ENCODE peak calls at places on chromosome 22, in eight cellular contexts. L is SK-N-SH, K is K562, E is HepG2, W is GM23338, D is transverse colon, V is HCT116, P is stomach. Q is an unnamed sample.

GRCh38 chr22:44442856-44443595 is 55.0 kb downstream of the RTL6 start:
- DNase-seq in E (no peak), L (no peak), P (no peak), W (no peak), V (no peak), D (no peak), K (no peak), Q (no peak)

GRCh38 chr22:29312218-29313125 is 3.0 kb downstream of the RASL10A start:
- DNase-seq in D (no peak), V (no peak), L (peak; percentile 29), E (no peak), P (no peak), K (no peak), W (no peak), Q (no peak)

GRCh38 chr22:47865626-47866025 is 1103.2 kb downstream of the TBC1D22A start:
- DNase-seq in W (no peak), V (no peak), L (no peak), E (no peak), K (no peak), D (no peak), P (no peak), Q (no peak)

GRCh38 chr22:22462813-22463567 is 45.6 kb downstream of the ZNF280B start:
- DNase-seq in K (peak; percentile 81), L (peak; percentile 14), V (no peak), W (peak; percentile 40), P (no peak), E (peak; percentile 6), D (no peak), Q (no peak)

GRCh38 chr22:39317084-39317755 is 2.2 kb downstream of the RPL3 start:
- DNase-seq in E (no peak), V (no peak), P (no peak), L (no peak), K (no peak), D (peak; percentile 60), W (no peak), Q (peak; percentile 86)

GRCh38 chr22:47801541-47802245 is 1039.2 kb downstream of the TBC1D22A start:
- DNase-seq in L (no peak), K (no peak), P (no peak), D (no peak), V (no peak), E (no peak), W (no peak), Q (peak; percentile 91)

GRCh38 chr22:17943533-17944204 is 80.7 kb downstream of the MICAL3 start:
- DNase-seq in L (no peak), P (no peak), D (no peak), W (no peak), V (no peak), K (no peak), E (no peak), Q (no peak)

GRCh38 chr22:17483670-17484372 is 79.5 kb upstream of the SLC25A18 start:
- DNase-seq in W (no peak), D (no peak), P (no peak), E (no peak), L (no peak), V (no peak), K (no peak), Q (no peak)

GRCh38 chr22:21948824-21949568 is 3.7 kb downstream of the PPM1F start:
- DNase-seq in D (no peak), L (no peak), E (no peak), K (no peak), V (no peak), P (no peak), W (no peak), Q (no peak)

GRCh38 chr22:33126881-33127280 is 68.7 kb upstream of the SYN3 start:
- DNase-seq in V (no peak), P (no peak), E (peak; percentile 39), W (peak; percentile 75), D (no peak), L (peak; percentile 52), K (no peak), Q (no peak)

GRCh38 chr22:17119481-17120202 is 1.5 kb downstream of the TMEM121B start:
- DNase-seq in D (peak; percentile 44), L (peak; percentile 50), V (no peak), P (no peak), E (no peak), W (peak; percentile 80), K (peak; percentile 40), Q (no peak)

GRCh38 chr22:18992543-18993198 is 56.6 kb upstream of the PRODH start:
- DNase-seq in E (no peak), P (no peak), L (no peak), V (no peak), D (no peak), W (no peak), K (no peak), Q (no peak)

GRCh38 chr22:41446639-41447434 is at the start of gene TOB2:
- DNase-seq in E (peak; percentile 86), W (peak; percentile 97), K (peak; percentile 81), V (peak; percentile 93), P (peak; percentile 96), L (peak; percentile 80), D (peak; percentile 97), Q (peak; percentile 96)

GRCh38 chr22:29109853-29110252 is 37.0 kb downstream of the KREMEN1 start:
- DNase-seq in E (no peak), D (no peak), L (no peak), K (no peak), W (no peak), P (no peak), V (no peak), Q (no peak)

GRCh38 chr22:41910599-41911291 is 4.1 kb downstream of the SHISA8 start:
- DNase-seq in L (peak; percentile 67), K (no peak), D (no peak), W (peak; percentile 45), E (no peak), P (peak; percentile 61), V (no peak), Q (no peak)

GRCh38 chr22:33811686-33812085 is 108.6 kb downstream of the LARGE1 start:
- DNase-seq in P (no peak), L (no peak), K (no peak), E (no peak), D (peak; percentile 56), W (peak; percentile 24), V (no peak), Q (peak; percentile 91)

GRCh38 chr22:47768027-47768426 is 1005.6 kb downstream of the TBC1D22A start:
- DNase-seq in V (no peak), L (no peak), W (no peak), D (no peak), K (no peak), P (no peak), E (no peak), Q (no peak)

GRCh38 chr22:38760477-38761201 is 4.8 kb upstream of the SUN2 start:
- DNase-seq in W (no peak), V (no peak), L (no peak), P (no peak), E (peak; percentile 21), K (no peak), D (no peak), Q (no peak)

GRCh38 chr22:33049125-33049729 is 9.0 kb downstream of the SYN3 start:
- DNase-seq in P (peak; percentile 80), K (peak; percentile 66), D (peak; percentile 67), V (peak; percentile 44), E (peak; percentile 62), W (peak; percentile 91), L (peak; percentile 78), Q (no peak)

GRCh38 chr22:29117799-29118477 is 45.1 kb downstream of the KREMEN1 start:
- DNase-seq in E (peak; percentile 54), P (no peak), V (no peak), W (no peak), D (no peak), L (no peak), K (no peak), Q (no peak)

DNA sequence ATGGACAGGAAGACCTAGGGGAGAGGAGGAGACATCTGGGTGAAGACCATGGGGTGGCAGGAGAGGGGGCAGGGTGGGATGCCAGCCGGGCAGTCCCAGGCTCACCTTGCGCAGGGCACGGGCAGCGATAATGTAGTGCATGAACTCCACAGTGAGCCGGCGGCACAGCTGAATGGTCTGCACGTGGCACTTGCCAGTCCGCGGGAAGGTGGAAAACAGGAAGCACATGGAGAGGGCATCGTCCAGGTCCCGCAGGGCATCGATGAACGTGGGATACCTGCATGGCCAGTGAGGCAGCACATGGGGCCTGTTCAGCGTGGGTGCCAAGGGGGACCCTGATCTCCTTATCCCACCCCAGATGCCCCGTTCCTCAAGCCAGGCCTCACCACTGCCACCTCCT is 7.3 kb downstream of the PES1 start:
- DNase-seq in D (no peak), W (no peak), K (no peak), E (no peak), V (no peak), L (no peak), P (no peak), Q (no peak)
- TF ChIP-seq POLR2AphosphoS5 in D (no peak), W (no peak), K (no peak), E (no peak), V (no peak), L (no peak), P (no peak), Q (no peak)

GRCh38 chr22:43202756-43203155 is 15.8 kb upstream of the TTLL12 start:
- DNase-seq in L (no peak), K (no peak), V (no peak), P (no peak), W (no peak), D (no peak), E (no peak), Q (no peak)
- TF ChIP-seq POLR2AphosphoS5 in L (no peak), K (no peak), V (no peak), P (no peak), W (no peak), D (no peak), E (no peak), Q (no peak)

GRCh38 chr22:37281195-37281594 is 1.1 kb upstream of the CYTH4 start:
- DNase-seq in W (no peak), K (no peak), E (no peak), L (no peak), V (no peak), D (no peak), P (no peak), Q (no peak)

GRCh38 chr22:37283393-37283937 is 1.2 kb downstream of the CYTH4 start:
- DNase-seq in V (no peak), E (no peak), L (peak; percentile 61), P (no peak), K (no peak), W (peak; percentile 71), D (peak; percentile 62), Q (no peak)

GRCh38 chr22:37281646-37282384 is 493 bp upstream of the CYTH4 start:
- DNase-seq in E (no peak), P (no peak), D (no peak), W (no peak), L (no peak), K (no peak), V (no peak), Q (no peak)

GRCh38 chr22:37280718-37281117 is 1.6 kb upstream of the CYTH4 start:
- DNase-seq in W (no peak), V (no peak), L (no peak), K (no peak), D (no peak), E (no peak), P (no peak), Q (no peak)

DNA sequence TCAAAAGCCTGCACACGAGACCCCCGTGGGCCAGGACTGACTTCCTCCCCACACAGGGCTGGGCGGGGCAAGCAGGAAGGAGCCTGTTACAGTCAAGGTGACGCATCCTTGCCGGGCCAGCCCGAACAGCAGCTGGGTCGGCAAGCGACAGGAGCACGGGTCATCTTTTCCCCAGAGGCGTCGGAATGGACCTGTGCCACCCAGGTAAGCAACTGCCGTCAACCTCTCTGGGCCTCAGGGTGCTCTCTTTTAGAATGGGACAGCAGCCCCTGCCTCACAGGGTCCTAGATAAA is at the start of gene CYTH4:
- DNase-seq in K (no peak), P (peak; percentile 70), D (peak; percentile 80), V (no peak), E (no peak), L (no peak), W (no peak), Q (no peak)
- TF ChIP-seq POLR2AphosphoS5 in K (no peak), P (peak; percentile 63), D (peak; percentile 60), V (peak; percentile 22), E (no peak), L (no peak), W (no peak), Q (no peak)

GRCh38 chr22:23893957-23894709 is at the start of gene MIF:
- DNase-seq in D (peak; percentile 97), P (peak; percentile 97), L (peak; percentile 98), W (peak; percentile 98), V (peak; percentile 80), K (peak; percentile 92), E (peak; percentile 89), Q (peak; percentile 95)
- TF ChIP-seq POLR2AphosphoS5 in D (peak; percentile 96), P (peak; percentile 99), L (peak; percentile 84), W (peak; percentile 96), V (peak; percentile 93), K (peak; percentile 39), E (peak; percentile 89), Q (no peak)